ENCODE peak calls at places on chromosomes 12 and 14, in four cellular contexts. H is nephron progenitor cell; R is CD4-positive, alpha-beta T cell; I is OCI-LY7. N is an unnamed sample.

GRCh38 chr14:101480022-101480746 is 81.1 kb upstream of the DIO3 start:
- DNase-seq in I (no peak), H (no peak), R (no peak), N (no peak)

GRCh38 chr12:108253540-108253939 is 85.6 kb downstream of the CMKLR1 start:
- DNase-seq in H (no peak), I (no peak), R (no peak), N (no peak)

GRCh38 chr14:86798330-86798729 is 1194.7 kb downstream of the GALC start:
- DNase-seq in H (no peak), I (no peak), R (no peak), N (no peak)

GRCh38 chr14:77120771-77121743 is 20.5 kb downstream of the ZDHHC22 start:
- DNase-seq in I (peak; percentile 95), R (no peak), H (no peak), N (peak; percentile 67)

GRCh38 chr12:6224550-6224949 is 24.4 kb downstream of the CD9 start:
- DNase-seq in R (no peak), H (no peak), I (peak; percentile 30), N (no peak)

GRCh38 chr14:47044841-47045240 is 393.3 kb upstream of the RPL10L start:
- DNase-seq in I (no peak), R (no peak), H (peak; percentile 8), N (no peak)

GRCh38 chr12:123621101-123621500 is 12.4 kb downstream of the EIF2B1 start:
- DNase-seq in R (no peak), H (no peak), I (no peak), N (no peak)

GRCh38 chr12:20567413-20567812 is 127.7 kb upstream of the SLCO1C1 start:
- DNase-seq in R (no peak), I (no peak), H (no peak), N (no peak)

GRCh38 chr14:54440037-54440436 is 1.1 kb downstream of the CNIH1 start:
- DNase-seq in I (no peak), R (no peak), H (no peak), N (no peak)

DNA sequence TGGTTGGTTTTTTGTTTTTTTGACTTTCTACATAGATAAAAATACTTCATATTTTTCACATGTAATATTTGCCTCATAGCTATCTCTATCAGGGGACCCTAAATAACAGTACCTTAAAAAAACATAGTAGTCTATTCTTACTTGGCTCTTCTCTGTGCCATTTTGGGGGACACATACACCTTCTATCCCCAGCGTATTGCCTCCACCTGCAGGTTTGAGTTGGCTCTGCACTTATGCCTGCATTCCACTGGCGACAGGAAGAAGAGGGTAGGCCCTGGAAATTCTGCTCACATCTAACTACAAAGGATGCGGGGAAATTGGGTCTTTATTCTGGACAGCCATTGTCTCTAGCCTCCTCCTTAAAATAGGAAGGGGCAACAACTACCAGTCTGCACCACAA is 13.8 kb upstream of the IFI27L2 start:
- DNase-seq in R (no peak), H (peak; percentile 20), I (peak; percentile 41), N (peak; percentile 34)
- TF ChIP-seq CTCF in R (peak; percentile 16), H (peak; percentile 51), I (peak; percentile 69), N (peak; percentile 54)

DNA sequence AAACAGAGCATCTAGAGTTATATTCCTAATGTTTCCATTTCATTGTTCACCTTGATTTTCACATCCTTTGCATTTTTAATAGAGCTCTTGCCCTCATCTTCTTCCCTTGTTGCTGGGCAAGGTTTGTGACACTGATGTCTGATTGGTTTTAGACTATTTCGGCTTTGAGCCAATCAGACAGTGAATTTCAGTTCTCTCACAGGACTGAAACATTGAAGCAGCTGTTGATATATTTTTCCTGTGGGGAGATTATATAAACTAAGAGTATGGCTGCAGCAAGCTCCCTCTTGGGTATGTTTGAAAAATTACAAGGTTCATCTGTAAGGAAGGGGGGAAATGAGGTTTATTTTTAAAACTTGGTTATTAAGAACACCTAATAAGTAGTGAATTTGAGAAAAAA is 51.2 kb downstream of the ATF7IP start:
- DNase-seq in I (peak; percentile 65), R (no peak), H (no peak), N (peak; percentile 58)
- TF ChIP-seq CTCF in I (peak; percentile 39), R (peak; percentile 36), H (no peak), N (no peak)

GRCh38 chr14:24818054-24818822 is 184.2 kb upstream of the GZMB start:
- DNase-seq in H (peak; percentile 46), R (no peak), I (no peak), N (no peak)
- TF ChIP-seq CTCF in H (no peak), R (no peak), I (no peak), N (no peak)

DNA sequence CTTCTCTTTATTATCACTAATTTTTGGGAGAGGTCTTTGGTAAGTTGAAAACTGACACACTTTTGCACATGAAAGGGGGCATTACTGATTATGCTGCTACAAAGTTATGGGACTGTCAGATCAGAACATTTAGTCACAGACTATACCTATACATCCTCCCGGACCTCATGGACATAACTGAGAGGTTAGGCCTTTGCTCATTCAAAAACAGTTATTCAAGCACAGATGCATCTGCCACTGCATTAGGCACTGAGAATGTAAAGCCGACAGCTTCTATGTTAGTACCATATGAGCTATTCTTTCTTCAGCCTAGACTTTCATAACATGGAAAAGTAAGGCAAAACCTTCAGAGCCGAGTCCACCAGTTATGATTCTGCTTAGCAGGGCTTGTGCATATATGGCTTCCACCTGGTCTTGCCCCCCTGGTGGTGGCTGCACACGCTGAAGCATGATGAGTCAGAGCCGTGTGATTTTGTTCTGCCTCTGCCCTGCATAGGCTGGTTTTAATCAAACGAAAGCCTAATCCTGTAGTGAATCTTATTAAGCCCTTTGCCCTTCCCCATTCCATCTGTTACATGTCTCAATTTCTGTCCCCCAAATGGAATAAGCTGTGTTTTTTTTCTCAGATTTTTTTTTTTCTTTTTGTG is 21.8 kb upstream of the RNU6-8 start:
- DNase-seq in H (no peak), I (no peak), R (no peak), N (peak; percentile 48)
- TF ChIP-seq CTCF in H (peak; percentile 12), I (no peak), R (no peak), N (peak; percentile 39)

DNA sequence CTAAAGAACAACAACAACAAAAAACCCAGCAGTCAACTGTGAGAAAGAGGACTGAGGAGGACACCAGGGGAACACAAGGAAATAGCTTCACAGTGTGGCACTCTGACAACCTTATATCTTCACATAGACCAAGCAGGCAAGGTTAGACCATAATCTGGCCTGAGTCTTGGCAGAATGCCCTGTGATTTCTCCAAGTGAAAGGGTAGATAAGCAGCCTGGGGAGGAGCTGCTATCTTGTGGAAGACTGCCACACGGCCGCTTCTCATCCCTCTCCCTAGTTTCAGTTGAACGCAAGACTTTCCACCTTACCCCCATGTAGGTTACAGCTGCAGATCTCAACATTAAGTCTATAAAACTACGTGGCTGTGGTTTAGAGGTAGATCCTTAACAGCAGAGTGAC is 3.7 kb downstream of the SLC25A21 start:
- DNase-seq in I (no peak), H (no peak), R (no peak), N (no peak)
- TF ChIP-seq CTCF in I (no peak), H (no peak), R (no peak), N (no peak)

GRCh38 chr12:21773263-21773741 is 1.2 kb downstream of the KCNJ8 start:
- DNase-seq in R (no peak), I (no peak), H (peak; percentile 65), N (peak; percentile 18)
- TF ChIP-seq CTCF in R (no peak), I (peak; percentile 18), H (peak; percentile 43), N (no peak)

GRCh38 chr12:52975204-52975603 is 26.3 kb downstream of the KRT18 start:
- DNase-seq in H (no peak), I (no peak), R (no peak), N (no peak)
- TF ChIP-seq CTCF in H (no peak), I (no peak), R (no peak), N (no peak)

GRCh38 chr12:88393017-88393767 is 187.1 kb downstream of the KITLG start:
- DNase-seq in R (no peak), I (peak; percentile 36), H (no peak), N (no peak)
- TF ChIP-seq CTCF in R (no peak), I (peak; percentile 69), H (no peak), N (peak; percentile 26)